ENCODE peak calls at places on chromosome 16, in five cellular contexts. D is transverse colon, Y is fibroblast of lung, M is lower leg skin, E is SK-N-SH. G is an unnamed sample.

GRCh38 chr16:7405166-7405565 is 72.5 kb downstream of the RBFOX1 start:
- DNase-seq in D (no peak), Y (no peak), M (no peak), E (peak), G (peak)

GRCh38 chr16:18983565-18984424 is at the start of gene TMC7:
- DNase-seq in D (peak), Y (peak), M (peak), E (peak), G (peak)

GRCh38 chr16:22397459-22397858 is 23.0 kb upstream of the CDR2 start:
- DNase-seq in D (no peak), Y (peak), M (no peak), E (no peak), G (no peak)

GRCh38 chr16:87855852-87856715 is 13.2 kb downstream of the SLC7A5 start:
- DNase-seq in D (peak), Y (peak), M (peak), E (peak), G (peak)

GRCh38 chr16:10128397-10129258 is 53.6 kb downstream of the GRIN2A start:
- DNase-seq in D (no peak), Y (no peak), M (no peak), E (no peak), G (no peak)

GRCh38 chr16:69660166-69660565 is 66.2 kb downstream of the NQO1 start:
- DNase-seq in D (no peak), Y (no peak), M (no peak), E (no peak), G (no peak)

GRCh38 chr16:88848557-88848956 is 8.2 kb downstream of the GALNS start:
- DNase-seq in D (no peak), Y (no peak), M (no peak), E (no peak), G (no peak)

GRCh38 chr16:62135903-62136302 is 99.7 kb upstream of the CDH8 start:
- DNase-seq in D (no peak), Y (no peak), M (no peak), E (no peak), G (no peak)

GRCh38 chr16:75298252-75298651 is 46.8 kb upstream of the BCAR1 start:
- DNase-seq in D (no peak), Y (no peak), M (no peak), E (no peak), G (no peak)

GRCh38 chr16:29982560-29983419 is 9.1 kb downstream of the TAOK2 start:
- DNase-seq in D (no peak), Y (no peak), M (no peak), E (no peak), G (no peak)

GRCh38 chr16:371729-372521 is 1.6 kb upstream of the MRPL28 start:
- DNase-seq in D (no peak), Y (no peak), M (no peak), E (no peak), G (no peak)

GRCh38 chr16:80994451-80994850 is 12.2 kb downstream of the CMC2 start:
- DNase-seq in D (no peak), Y (peak), M (no peak), E (no peak), G (no peak)

GRCh38 chr16:53103811-53104210 is 49.0 kb downstream of the CHD9 start:
- DNase-seq in D (no peak), Y (no peak), M (no peak), E (no peak), G (no peak)

GRCh38 chr16:86300746-86301480 is 209.4 kb upstream of the FOXF1 start:
- DNase-seq in D (no peak), Y (peak), M (peak), E (no peak), G (no peak)

GRCh38 chr16:67546761-67547422 is 15.4 kb upstream of the CTCF start:
- DNase-seq in D (peak), Y (peak), M (peak), E (peak), G (peak)

GRCh38 chr16:67549240-67549639 is 13.1 kb upstream of the CTCF start:
- DNase-seq in D (no peak), Y (no peak), M (no peak), E (no peak), G (peak)

GRCh38 chr16:67546091-67546501 is 16.2 kb upstream of the CTCF start:
- DNase-seq in D (no peak), Y (no peak), M (peak), E (peak), G (peak)

GRCh38 chr16:67548265-67549126 is 13.8 kb upstream of the CTCF start:
- DNase-seq in D (no peak), Y (no peak), M (peak), E (no peak), G (peak)

GRCh38 chr16:67547423-67548264 is 14.7 kb upstream of the CTCF start:
- DNase-seq in D (peak), Y (no peak), M (peak), E (no peak), G (no peak)
- H3K4me3 ChIP-seq in D (no peak), Y (no peak), M (no peak), E (no peak), G (no peak)

GRCh38 chr16:79645701-79646100 is 45.2 kb upstream of the MAF start:
- DNase-seq in D (no peak), Y (no peak), M (no peak), E (no peak), G (no peak)

GRCh38 chr16:79651363-79651762 is 50.8 kb upstream of the MAF start:
- DNase-seq in D (peak), Y (peak), M (peak), E (no peak), G (peak)

GRCh38 chr16:79644977-79645667 is 44.6 kb upstream of the MAF start:
- DNase-seq in D (no peak), Y (no peak), M (no peak), E (no peak), G (no peak)

GRCh38 chr16:79647586-79647985 is 47.0 kb upstream of the MAF start:
- DNase-seq in D (no peak), Y (no peak), M (no peak), E (no peak), G (no peak)

DNA sequence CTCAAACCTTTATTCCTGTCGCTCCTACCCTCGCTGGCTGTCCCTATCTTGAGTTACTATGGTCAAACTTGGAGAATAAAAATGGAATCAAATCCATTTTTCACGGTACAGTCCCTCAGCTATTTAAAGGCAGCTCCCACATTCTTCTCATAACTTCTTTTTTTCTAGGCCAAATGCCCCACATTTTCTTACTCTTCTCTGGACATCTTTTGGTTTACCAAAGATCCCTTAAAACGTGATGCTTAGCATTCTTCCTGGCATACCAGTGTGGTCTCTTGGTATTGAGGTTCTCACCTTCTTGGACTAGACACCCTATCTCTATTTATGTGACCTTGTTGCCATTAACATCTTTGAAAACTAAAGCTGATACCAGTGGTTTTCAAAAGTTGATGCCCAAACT is 48.3 kb upstream of the MAF start:
- DNase-seq in D (no peak), Y (no peak), M (no peak), E (no peak), G (no peak)
- H3K4me3 ChIP-seq in D (no peak), Y (no peak), M (no peak), E (no peak), G (no peak)

GRCh38 chr16:79593754-79594153 is 6.8 kb downstream of the MAF start:
- DNase-seq in D (no peak), Y (no peak), M (no peak), E (no peak), G (no peak)

GRCh38 chr16:79595916-79596450 is 4.6 kb downstream of the MAF start:
- DNase-seq in D (no peak), Y (no peak), M (no peak), E (no peak), G (no peak)

GRCh38 chr16:79597277-79597676 is 3.3 kb downstream of the MAF start:
- DNase-seq in D (no peak), Y (peak), M (no peak), E (no peak), G (no peak)

GRCh38 chr16:79593074-79593531 is 7.4 kb downstream of the MAF start:
- DNase-seq in D (no peak), Y (peak), M (no peak), E (no peak), G (no peak)

DNA sequence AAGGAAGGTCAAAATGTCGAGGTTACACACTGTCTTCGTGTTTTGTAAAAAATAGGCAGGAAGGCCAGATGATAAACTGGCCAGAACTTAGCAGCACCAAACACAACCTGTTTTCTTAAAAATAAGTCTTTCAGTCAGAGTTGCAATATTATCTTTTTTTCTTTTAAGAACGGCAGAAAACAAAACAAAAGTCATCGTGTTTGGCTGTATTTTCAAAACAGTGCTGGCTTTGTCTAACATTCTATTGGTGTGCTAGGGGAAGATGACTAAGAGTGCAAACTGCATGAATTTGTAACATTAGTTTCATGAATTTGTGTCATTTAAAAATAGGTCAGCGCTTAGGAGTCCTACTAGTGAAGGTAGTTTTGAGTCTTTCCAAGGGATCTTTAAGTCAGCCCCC is 5.3 kb downstream of the MAF start:
- DNase-seq in D (no peak), Y (peak), M (no peak), E (no peak), G (no peak)
- H3K4me3 ChIP-seq in D (peak), Y (peak), M (no peak), E (no peak), G (peak)

DNA sequence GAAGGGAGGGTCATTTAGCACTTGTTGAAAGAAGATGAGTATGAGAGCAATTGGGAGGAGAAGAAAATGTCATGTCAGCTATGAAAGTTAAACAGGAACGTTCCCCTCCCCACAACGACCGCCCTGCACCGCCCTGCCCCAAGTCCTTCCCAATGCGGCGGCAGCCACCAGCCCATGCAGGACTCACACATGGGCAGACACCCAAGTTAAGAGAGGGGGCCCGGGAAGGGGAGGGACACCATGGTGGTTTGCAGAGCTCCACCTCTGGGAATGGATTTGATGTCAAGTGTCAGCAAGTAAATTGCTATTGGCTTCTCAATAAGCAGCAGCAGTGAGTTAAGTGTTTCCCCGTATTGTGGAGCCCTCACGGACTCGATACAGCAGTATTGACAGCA is 22.8 kb downstream of the ZFHX3 start:
- DNase-seq in D (no peak), Y (peak), M (peak), E (no peak), G (peak)
- H3K4me3 ChIP-seq in D (no peak), Y (no peak), M (no peak), E (no peak), G (no peak)

GRCh38 chr16:11794991-11795886 is 1.8 kb downstream of the ZC3H7A start:
- DNase-seq in D (no peak), Y (peak), M (peak), E (no peak), G (no peak)
- H3K4me3 ChIP-seq in D (peak), Y (peak), M (no peak), E (peak), G (peak)

GRCh38 chr16:49700222-49700927 is 155.5 kb downstream of the ZNF423 start:
- DNase-seq in D (no peak), Y (peak), M (peak), E (peak), G (peak)
- H3K4me3 ChIP-seq in D (no peak), Y (no peak), M (no peak), E (no peak), G (no peak)

DNA sequence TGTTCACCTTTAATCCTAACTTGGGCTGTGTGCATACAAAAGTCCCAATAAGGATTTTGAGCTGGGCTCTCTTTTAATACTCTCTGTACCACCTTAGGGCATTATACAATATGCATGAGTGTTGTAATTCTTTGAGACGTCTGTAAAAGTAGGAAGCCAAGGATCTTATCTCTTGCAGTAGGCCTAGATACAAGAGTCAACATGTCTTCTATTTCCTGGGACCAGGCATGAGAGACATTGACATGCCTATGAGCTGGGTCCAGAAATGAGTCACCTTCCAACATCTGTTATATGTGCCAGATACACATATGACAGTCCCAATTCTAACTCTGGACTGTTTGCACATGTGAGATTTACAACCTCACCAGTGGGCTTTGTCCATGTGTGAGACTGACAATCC is 1911.2 kb downstream of the TP53TG3F start:
- DNase-seq in D (no peak), Y (no peak), M (no peak), E (no peak), G (no peak)
- H3K4me3 ChIP-seq in D (no peak), Y (no peak), M (no peak), E (no peak), G (no peak)

GRCh38 chr16:54657709-54658102 is 273.0 kb upstream of the IRX5 start:
- DNase-seq in D (no peak), Y (no peak), M (no peak), E (no peak), G (no peak)

GRCh38 chr16:54657058-54657708 is 273.5 kb upstream of the IRX5 start:
- DNase-seq in D (no peak), Y (no peak), M (no peak), E (no peak), G (peak)

GRCh38 chr16:54651851-54652770 is 278.6 kb upstream of the IRX5 start:
- DNase-seq in D (no peak), Y (no peak), M (no peak), E (no peak), G (no peak)

GRCh38 chr16:54654429-54654828 is 276.2 kb upstream of the IRX5 start:
- DNase-seq in D (no peak), Y (no peak), M (no peak), E (no peak), G (no peak)

DNA sequence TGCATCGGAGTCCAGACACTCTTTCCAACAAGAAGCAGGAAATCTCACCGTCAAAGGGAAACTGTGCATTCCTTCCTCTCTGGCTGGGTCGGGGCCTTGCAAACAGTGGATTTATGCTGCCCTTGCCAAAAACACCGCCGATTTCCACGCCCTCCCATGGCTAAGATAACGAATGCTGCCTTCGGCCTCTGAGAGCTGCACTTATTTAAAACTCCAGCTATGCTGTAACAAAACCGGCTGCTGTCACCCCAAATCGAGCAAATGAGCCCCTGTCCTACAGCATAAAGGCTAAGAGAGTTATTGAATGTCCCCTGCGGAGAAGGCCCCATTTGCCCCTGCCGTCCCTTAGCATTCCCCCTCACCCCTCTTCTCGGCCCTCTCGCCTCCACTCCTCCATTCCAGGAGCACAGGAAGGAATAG is 275.5 kb upstream of the IRX5 start:
- DNase-seq in D (no peak), Y (no peak), M (no peak), E (no peak), G (peak)
- H3K4me3 ChIP-seq in D (peak), Y (no peak), M (no peak), E (no peak), G (peak)

G was measured in right cardiac atrium.